ENCODE peak calls at places on chromosomes 7 and 10, in seven cellular contexts. U is uterus, L is D721Med, J is cardiac muscle cell, I is Panc1, E is AG09309, Y is neural crest cell. Q is an unnamed sample.

GRCh38 chr7:49623943-49624342 is 149.5 kb upstream of the VWC2 start:
- DNase-seq in U (no peak), L (no peak), J (no peak), I (no peak), E (no peak), Y (no peak), Q (no peak)

GRCh38 chr10:36494386-36494785 is 631.0 kb upstream of the ANKRD30A start:
- DNase-seq in U (peak), L (no peak), J (peak), I (peak), E (peak), Y (no peak), Q (no peak)

GRCh38 chr7:66183700-66184099 is 21.4 kb upstream of the TPST1 start:
- DNase-seq in U (no peak), L (no peak), J (peak), I (no peak), E (peak), Y (no peak), Q (no peak)

GRCh38 chr7:140364819-140365218 is 33.5 kb downstream of the SLC37A3 start:
- DNase-seq in U (no peak), L (no peak), J (no peak), I (no peak), E (no peak), Y (no peak), Q (no peak)

GRCh38 chr10:33139191-33139646 is 181.2 kb upstream of the ITGB1 start:
- DNase-seq in U (no peak), L (no peak), J (no peak), I (no peak), E (no peak), Y (no peak), Q (no peak)

GRCh38 chr7:155935726-155936125 is 123.5 kb upstream of the SHH start:
- DNase-seq in U (no peak), L (no peak), J (no peak), I (no peak), E (no peak), Y (no peak), Q (no peak)

GRCh38 chr10:29553732-29554260 is 81.0 kb downstream of the SVIL start:
- DNase-seq in U (no peak), L (no peak), J (no peak), I (no peak), E (no peak), Y (no peak), Q (no peak)

GRCh38 chr7:83751217-83751616 is 102.3 kb upstream of the SEMA3E start:
- DNase-seq in U (no peak), L (no peak), J (no peak), I (no peak), E (no peak), Y (no peak), Q (no peak)

GRCh38 chr7:84009051-84009450 is 185.5 kb downstream of the SEMA3A start:
- DNase-seq in U (no peak), L (no peak), J (no peak), I (peak), E (no peak), Y (no peak), Q (no peak)

GRCh38 chr10:112271982-112272381 is 11.2 kb upstream of the TECTB start:
- DNase-seq in U (no peak), L (no peak), J (peak), I (no peak), E (peak), Y (no peak), Q (no peak)

GRCh38 chr10:77643795-77644468 is 6.3 kb upstream of the KCNMA1 start:
- DNase-seq in U (peak), L (peak), J (peak), I (no peak), E (no peak), Y (peak), Q (no peak)

GRCh38 chr7:21426286-21426957 is 1.5 kb upstream of the SP4 start:
- DNase-seq in U (no peak), L (no peak), J (peak), I (peak), E (no peak), Y (peak), Q (no peak)

GRCh38 chr10:124626759-124627380 is 117.3 kb downstream of the FAM53B start:
- DNase-seq in U (no peak), L (no peak), J (no peak), I (no peak), E (no peak), Y (no peak), Q (no peak)

GRCh38 chr10:43931308-43931930 is 282.7 kb upstream of the ZNF32 start:
- DNase-seq in U (no peak), L (no peak), J (peak), I (no peak), E (peak), Y (no peak), Q (no peak)

GRCh38 chr7:110104243-110104642 is 986.7 kb upstream of the LRRN3 start:
- DNase-seq in U (no peak), L (no peak), J (no peak), I (no peak), E (no peak), Y (no peak), Q (no peak)

GRCh38 chr7:136055266-136055665 is 78.1 kb upstream of the MTPN start:
- DNase-seq in U (no peak), L (no peak), J (no peak), I (no peak), E (no peak), Y (no peak), Q (no peak)

GRCh38 chr7:79820387-79820786 is 314.2 kb upstream of the GNAI1 start:
- DNase-seq in U (no peak), L (no peak), J (peak), I (no peak), E (no peak), Y (peak), Q (no peak)

GRCh38 chr10:55668326-55668922 is 692.6 kb downstream of the ZWINT start:
- DNase-seq in U (no peak), L (no peak), J (no peak), I (no peak), E (no peak), Y (no peak), Q (no peak)
- TF ChIP-seq CTCF in U (no peak), L (peak), J (no peak), I (peak), E (no peak), Y (peak), Q (peak)

DNA sequence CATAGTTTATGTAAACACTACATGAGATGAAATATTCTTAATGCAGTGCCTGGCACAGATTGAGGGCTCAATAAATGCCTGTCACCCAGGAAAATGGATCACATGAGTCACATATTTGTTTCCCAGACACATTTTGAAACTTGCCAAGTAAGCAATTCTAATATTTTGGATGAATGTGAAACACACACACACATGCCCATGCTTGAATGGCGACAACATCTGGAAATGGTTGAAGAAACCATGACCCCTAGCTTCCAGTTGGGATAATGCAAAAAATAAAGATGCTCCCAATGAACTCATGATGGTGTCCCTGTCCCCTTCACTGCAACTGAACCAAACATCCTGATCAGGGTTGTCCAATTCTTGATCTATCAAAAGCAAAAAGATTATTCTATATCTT is 797.3 kb downstream of the XPNPEP1 start:
- DNase-seq in U (no peak), L (no peak), J (no peak), I (no peak), E (no peak), Y (no peak), Q (no peak)
- TF ChIP-seq CTCF in U (no peak), L (peak), J (no peak), I (no peak), E (no peak), Y (peak), Q (no peak)

GRCh38 chr7:30888783-30889182 is 22.9 kb upstream of the AQP1 start:
- DNase-seq in U (no peak), L (no peak), J (peak), I (no peak), E (peak), Y (no peak), Q (no peak)
- TF ChIP-seq CTCF in U (no peak), L (no peak), J (peak), I (no peak), E (peak), Y (no peak), Q (no peak)

GRCh38 chr10:90960355-90960814 is 39.5 kb upstream of the ANKRD1 start:
- DNase-seq in U (no peak), L (no peak), J (peak), I (no peak), E (peak), Y (no peak), Q (no peak)
- TF ChIP-seq CTCF in U (no peak), L (no peak), J (no peak), I (no peak), E (no peak), Y (no peak), Q (no peak)

DNA sequence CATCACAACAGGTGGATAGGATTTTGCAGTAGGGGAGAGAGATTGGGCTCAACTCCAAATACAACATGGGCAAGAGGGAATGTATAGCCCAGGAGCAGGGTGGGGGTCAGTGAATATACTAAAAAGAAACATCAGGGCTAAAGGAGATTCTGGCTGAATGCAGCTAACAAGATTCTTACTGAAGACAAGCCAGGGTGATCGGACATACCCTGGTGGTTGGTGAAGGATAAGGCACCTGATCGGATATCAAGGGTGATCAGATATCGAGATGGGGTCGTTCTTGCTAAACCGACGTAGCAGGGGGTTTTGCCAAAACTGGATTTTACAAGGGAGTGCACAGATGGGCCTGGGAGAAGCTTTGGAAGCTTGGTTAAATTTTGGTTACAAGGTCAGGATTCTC is 34.4 kb downstream of the WIPF3 start:
- DNase-seq in U (no peak), L (no peak), J (no peak), I (no peak), E (no peak), Y (no peak), Q (no peak)
- TF ChIP-seq CTCF in U (no peak), L (no peak), J (no peak), I (no peak), E (no peak), Y (no peak), Q (no peak)

DNA sequence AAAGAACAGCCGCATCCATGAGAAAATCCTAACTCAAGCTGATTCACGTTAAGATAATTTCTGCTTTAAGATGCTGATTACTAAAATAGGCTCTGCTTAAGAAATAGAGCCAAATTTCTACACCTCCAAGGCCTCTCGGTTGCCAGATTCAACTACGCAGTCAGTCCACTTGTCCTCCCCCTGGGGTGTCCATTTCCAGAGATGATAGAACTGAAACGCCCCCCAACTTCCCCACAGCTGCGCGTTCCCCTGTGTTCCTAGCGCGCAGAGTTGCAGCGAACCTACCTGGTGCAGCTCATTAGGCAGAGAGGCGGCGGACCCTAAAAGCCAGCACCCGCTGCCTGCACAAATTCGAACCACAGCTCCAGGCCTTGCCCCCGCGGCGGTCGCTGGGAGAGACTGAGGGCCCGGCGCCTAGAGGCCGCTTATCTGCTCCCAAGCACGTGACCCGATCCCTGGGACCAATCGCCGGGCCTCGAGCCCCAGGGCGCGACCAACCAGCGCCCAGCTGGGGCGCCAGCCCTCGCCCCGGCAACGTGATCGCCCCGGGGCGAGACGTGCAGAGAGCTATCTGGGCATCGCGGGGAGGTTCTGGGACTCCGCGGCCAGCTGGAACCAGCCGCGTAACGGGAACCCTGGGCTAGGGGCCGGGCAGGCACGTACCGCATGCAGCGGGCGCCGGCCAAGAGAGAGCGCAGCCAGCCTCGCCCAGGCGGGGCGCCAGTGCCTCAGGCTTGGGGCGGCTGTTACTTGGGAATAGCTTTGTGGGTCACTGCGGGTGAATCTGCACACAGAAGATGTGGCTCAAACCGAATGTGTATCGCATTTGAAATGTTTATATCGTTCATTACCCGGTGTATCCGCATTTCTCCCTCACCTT is at the start of gene PPP1R3C:
- DNase-seq in U (peak), L (peak), J (peak), I (peak), E (peak), Y (peak), Q (peak)
- TF ChIP-seq CTCF in U (peak), L (no peak), J (peak), I (peak), E (peak), Y (peak), Q (peak)

GRCh38 chr7:104136981-104137380 is 70.8 kb downstream of the ORC5 start:
- DNase-seq in U (no peak), L (no peak), J (no peak), I (no peak), E (no peak), Y (no peak), Q (no peak)

GRCh38 chr7:104136561-104136960 is 71.3 kb downstream of the ORC5 start:
- DNase-seq in U (no peak), L (no peak), J (no peak), I (no peak), E (no peak), Y (no peak), Q (no peak)

GRCh38 chr7:104137971-104138370 is 69.8 kb downstream of the ORC5 start:
- DNase-seq in U (no peak), L (no peak), J (peak), I (no peak), E (peak), Y (no peak), Q (no peak)

GRCh38 chr7:104137511-104137910 is 70.3 kb downstream of the ORC5 start:
- DNase-seq in U (no peak), L (no peak), J (no peak), I (no peak), E (no peak), Y (no peak), Q (no peak)

GRCh38 chr7:104135760-104136558 is 71.9 kb downstream of the ORC5 start:
- DNase-seq in U (no peak), L (no peak), J (no peak), I (no peak), E (no peak), Y (no peak), Q (no peak)
- TF ChIP-seq CTCF in U (no peak), L (no peak), J (no peak), I (no peak), E (no peak), Y (no peak), Q (no peak)